ENCODE peak calls at places on chromosomes 11 and 22, in six cellular contexts. One of them, this sample, is unnamed. For H3K27me3, the result is how much of the 10 kb centered on the place peaks cover.

GRCh38 chr22:43050995-43051394 is 36.0 kb upstream of the PACSIN2 start:
- DNase-seq in lower lobe of right lung: no peak
- DNase-seq in endodermal cell: peak
- DNase-seq in sigmoid colon: no peak
- DNase-seq in transverse colon: no peak
- DNase-seq in HAP-1: peak
- DNase-seq in this sample: no peak

GRCh38 chr11:62806611-62807121 is 1.4 kb upstream of the NXF1 start:
- DNase-seq in lower lobe of right lung: peak
- DNase-seq in transverse colon: peak
- DNase-seq in endodermal cell: peak
- DNase-seq in sigmoid colon: peak
- DNase-seq in HAP-1: no peak
- DNase-seq in this sample: peak

GRCh38 chr11:80255021-80255420 is 814.2 kb upstream of the TENM4 start:
- DNase-seq in transverse colon: no peak
- DNase-seq in HAP-1: no peak
- DNase-seq in endodermal cell: peak
- DNase-seq in lower lobe of right lung: no peak
- DNase-seq in sigmoid colon: no peak
- DNase-seq in this sample: no peak

GRCh38 chr22:28779833-28780232 is 7.3 kb downstream of the CCDC117 start:
- DNase-seq in lower lobe of right lung: no peak
- DNase-seq in endodermal cell: no peak
- DNase-seq in HAP-1: no peak
- DNase-seq in transverse colon: no peak
- DNase-seq in sigmoid colon: no peak
- DNase-seq in this sample: no peak

GRCh38 chr11:71446942-71447688 is 1.1 kb downstream of the DHCR7 start:
- DNase-seq in HAP-1: no peak
- DNase-seq in endodermal cell: no peak
- DNase-seq in lower lobe of right lung: no peak
- DNase-seq in transverse colon: peak
- DNase-seq in sigmoid colon: peak
- DNase-seq in this sample: peak

GRCh38 chr22:20953668-20954500 is 13.2 kb upstream of the AIFM3 start:
- DNase-seq in lower lobe of right lung: no peak
- DNase-seq in sigmoid colon: peak
- DNase-seq in endodermal cell: no peak
- DNase-seq in HAP-1: no peak
- DNase-seq in transverse colon: no peak
- DNase-seq in this sample: peak

GRCh38 chr11:10302744-10303557 is 1.9 kb upstream of the ADM start:
- DNase-seq in transverse colon: peak
- DNase-seq in HAP-1: peak
- DNase-seq in endodermal cell: peak
- DNase-seq in sigmoid colon: peak
- DNase-seq in lower lobe of right lung: peak
- DNase-seq in this sample: peak

GRCh38 chr11:109303342-109303741 is 118.6 kb upstream of the C11orf87 start:
- DNase-seq in HAP-1: no peak
- DNase-seq in lower lobe of right lung: no peak
- DNase-seq in endodermal cell: no peak
- DNase-seq in transverse colon: no peak
- DNase-seq in sigmoid colon: no peak
- DNase-seq in this sample: no peak

GRCh38 chr11:105297463-105297862 is 157.9 kb upstream of the CARD18 start:
- DNase-seq in sigmoid colon: no peak
- DNase-seq in endodermal cell: no peak
- DNase-seq in lower lobe of right lung: no peak
- DNase-seq in HAP-1: no peak
- DNase-seq in transverse colon: no peak
- DNase-seq in this sample: no peak

GRCh38 chr11:128776434-128777284 is 82.8 kb downstream of the FLI1 start:
- DNase-seq in sigmoid colon: no peak
- DNase-seq in lower lobe of right lung: no peak
- DNase-seq in transverse colon: no peak
- DNase-seq in endodermal cell: peak
- DNase-seq in HAP-1: peak
- DNase-seq in this sample: peak

GRCh38 chr11:124583827-124584226 is 14.0 kb downstream of the OR8A1 start:
- DNase-seq in transverse colon: no peak
- DNase-seq in sigmoid colon: no peak
- DNase-seq in endodermal cell: no peak
- DNase-seq in lower lobe of right lung: no peak
- DNase-seq in HAP-1: no peak
- DNase-seq in this sample: no peak

GRCh38 chr11:100964400-100964799 is 165.2 kb downstream of the PGR start:
- DNase-seq in HAP-1: no peak
- DNase-seq in sigmoid colon: no peak
- DNase-seq in lower lobe of right lung: no peak
- DNase-seq in endodermal cell: no peak
- DNase-seq in transverse colon: no peak
- DNase-seq in this sample: no peak

GRCh38 chr11:123056835-123057491 is 5.0 kb downstream of the HSPA8 start:
- DNase-seq in sigmoid colon: no peak
- DNase-seq in HAP-1: no peak
- DNase-seq in endodermal cell: no peak
- DNase-seq in transverse colon: no peak
- DNase-seq in lower lobe of right lung: no peak
- DNase-seq in this sample: peak

GRCh38 chr22:33720166-33720878 is 200.0 kb downstream of the LARGE1 start:
- DNase-seq in sigmoid colon: no peak
- DNase-seq in endodermal cell: no peak
- DNase-seq in HAP-1: no peak
- DNase-seq in lower lobe of right lung: no peak
- DNase-seq in transverse colon: no peak
- DNase-seq in this sample: no peak

GRCh38 chr11:534592-535518 is 521 bp downstream of the HRAS start:
- DNase-seq in lower lobe of right lung: peak
- DNase-seq in transverse colon: no peak
- DNase-seq in sigmoid colon: no peak
- DNase-seq in HAP-1: peak
- DNase-seq in endodermal cell: peak
- DNase-seq in this sample: peak

GRCh38 chr22:45970709-45971388 is 6.1 kb downstream of the WNT7B start:
- DNase-seq in HAP-1: no peak
- DNase-seq in lower lobe of right lung: no peak
- DNase-seq in transverse colon: no peak
- DNase-seq in sigmoid colon: no peak
- DNase-seq in endodermal cell: peak
- DNase-seq in this sample: no peak

GRCh38 chr11:17646451-17647145 is 72.8 kb upstream of the MYOD1 start:
- DNase-seq in endodermal cell: peak
- DNase-seq in HAP-1: no peak
- DNase-seq in transverse colon: no peak
- DNase-seq in lower lobe of right lung: no peak
- DNase-seq in sigmoid colon: no peak
- DNase-seq in this sample: no peak

GRCh38 chr11:11407738-11408084 is 54.7 kb upstream of the CSNK2A3 start:
- DNase-seq in endodermal cell: no peak
- DNase-seq in sigmoid colon: no peak
- DNase-seq in transverse colon: no peak
- DNase-seq in HAP-1: no peak
- DNase-seq in lower lobe of right lung: no peak
- DNase-seq in this sample: no peak

GRCh38 chr22:30538280-30538679 is 8.3 kb downstream of the SEC14L6 start:
- DNase-seq in transverse colon: no peak
- DNase-seq in endodermal cell: no peak
- DNase-seq in lower lobe of right lung: no peak
- DNase-seq in sigmoid colon: no peak
- DNase-seq in HAP-1: no peak
- DNase-seq in this sample: peak

GRCh38 chr11:126654886-126655806 is 299.7 kb downstream of the ST3GAL4 start:
- DNase-seq in transverse colon: no peak
- DNase-seq in endodermal cell: no peak
- DNase-seq in lower lobe of right lung: no peak
- DNase-seq in HAP-1: no peak
- DNase-seq in sigmoid colon: no peak
- DNase-seq in this sample: no peak

GRCh38 chr22:33932997-33933396 is 12.7 kb upstream of the LARGE1 start:
- DNase-seq in transverse colon: no peak
- DNase-seq in lower lobe of right lung: no peak
- DNase-seq in HAP-1: no peak
- DNase-seq in sigmoid colon: no peak
- DNase-seq in endodermal cell: no peak
- DNase-seq in this sample: no peak

GRCh38 chr11:28526406-28526751 is 418.2 kb downstream of the METTL15 start:
- DNase-seq in HAP-1: no peak
- DNase-seq in lower lobe of right lung: no peak
- DNase-seq in sigmoid colon: no peak
- DNase-seq in transverse colon: no peak
- DNase-seq in endodermal cell: no peak
- DNase-seq in this sample: no peak

GRCh38 chr22:46708766-46709330 is 29.2 kb downstream of the CERK start:
- DNase-seq in sigmoid colon: no peak
- DNase-seq in transverse colon: no peak
- DNase-seq in endodermal cell: no peak
- DNase-seq in HAP-1: no peak
- DNase-seq in lower lobe of right lung: peak
- DNase-seq in this sample: no peak

GRCh38 chr11:46369458-46370152 is 11.9 kb upstream of the MDK start:
- DNase-seq in HAP-1: peak
- DNase-seq in sigmoid colon: no peak
- DNase-seq in lower lobe of right lung: no peak
- DNase-seq in transverse colon: peak
- DNase-seq in endodermal cell: peak
- DNase-seq in this sample: no peak

GRCh38 chr11:1521382-1522080 is 35.0 kb upstream of the MOB2 start:
- DNase-seq in sigmoid colon: no peak
- DNase-seq in transverse colon: peak
- DNase-seq in endodermal cell: no peak
- DNase-seq in HAP-1: no peak
- DNase-seq in lower lobe of right lung: no peak
- DNase-seq in this sample: no peak

GRCh38 chr11:12329169-12329568 is 48.2 kb upstream of the PARVA start:
- DNase-seq in endodermal cell: no peak
- DNase-seq in HAP-1: no peak
- DNase-seq in lower lobe of right lung: no peak
- DNase-seq in sigmoid colon: no peak
- DNase-seq in transverse colon: no peak
- DNase-seq in this sample: no peak

GRCh38 chr11:119100246-119100959 is 1.2 kb downstream of the DPAGT1 start:
- DNase-seq in sigmoid colon: no peak
- DNase-seq in endodermal cell: peak
- DNase-seq in transverse colon: no peak
- DNase-seq in lower lobe of right lung: no peak
- DNase-seq in HAP-1: peak
- DNase-seq in this sample: peak

GRCh38 chr11:121112498-121113455 is 11.7 kb downstream of the TECTA start:
- DNase-seq in lower lobe of right lung: peak
- DNase-seq in endodermal cell: peak
- DNase-seq in HAP-1: peak
- DNase-seq in sigmoid colon: peak
- DNase-seq in transverse colon: peak
- DNase-seq in this sample: peak

GRCh38 chr11:93606721-93607120 is 54.8 kb upstream of the CEP295 start:
- DNase-seq in transverse colon: no peak
- DNase-seq in lower lobe of right lung: no peak
- DNase-seq in HAP-1: no peak
- DNase-seq in endodermal cell: no peak
- DNase-seq in sigmoid colon: no peak
- DNase-seq in this sample: no peak
- H3K4me3 ChIP-seq in transverse colon: no peak
- H3K4me3 ChIP-seq in lower lobe of right lung: no peak
- H3K4me3 ChIP-seq in HAP-1: no peak
- H3K4me3 ChIP-seq in endodermal cell: no peak
- H3K4me3 ChIP-seq in sigmoid colon: no peak
- H3K4me3 ChIP-seq in this sample: no peak

GRCh38 chr11:14007566-14007965 is 45.0 kb downstream of the SPON1 start:
- DNase-seq in HAP-1: no peak
- DNase-seq in transverse colon: no peak
- DNase-seq in endodermal cell: no peak
- DNase-seq in sigmoid colon: no peak
- DNase-seq in lower lobe of right lung: no peak
- DNase-seq in this sample: no peak

GRCh38 chr11:13999704-14000103 is 37.2 kb downstream of the SPON1 start:
- DNase-seq in endodermal cell: no peak
- DNase-seq in sigmoid colon: no peak
- DNase-seq in lower lobe of right lung: no peak
- DNase-seq in transverse colon: no peak
- DNase-seq in HAP-1: no peak
- DNase-seq in this sample: no peak

GRCh38 chr11:13997881-13998280 is 35.4 kb downstream of the SPON1 start:
- DNase-seq in transverse colon: no peak
- DNase-seq in HAP-1: no peak
- DNase-seq in endodermal cell: no peak
- DNase-seq in lower lobe of right lung: no peak
- DNase-seq in sigmoid colon: no peak
- DNase-seq in this sample: no peak

GRCh38 chr11:14001597-14001996 is 39.1 kb downstream of the SPON1 start:
- DNase-seq in transverse colon: no peak
- DNase-seq in sigmoid colon: no peak
- DNase-seq in HAP-1: no peak
- DNase-seq in lower lobe of right lung: no peak
- DNase-seq in endodermal cell: no peak
- DNase-seq in this sample: no peak
- H3K27me3 ChIP-seq in transverse colon: under half
- H3K27me3 ChIP-seq in sigmoid colon: under half
- H3K27me3 ChIP-seq in HAP-1: under half
- H3K27me3 ChIP-seq in lower lobe of right lung: under half
- H3K27me3 ChIP-seq in endodermal cell: under half
- H3K27me3 ChIP-seq in this sample: under half

GRCh38 chr11:132943325-132943736 is 589.0 kb downstream of the OPCML start:
- DNase-seq in transverse colon: no peak
- DNase-seq in endodermal cell: no peak
- DNase-seq in lower lobe of right lung: no peak
- DNase-seq in sigmoid colon: no peak
- DNase-seq in HAP-1: no peak
- DNase-seq in this sample: no peak

GRCh38 chr11:132941761-132942160 is 590.5 kb downstream of the OPCML start:
- DNase-seq in transverse colon: no peak
- DNase-seq in HAP-1: no peak
- DNase-seq in lower lobe of right lung: no peak
- DNase-seq in endodermal cell: no peak
- DNase-seq in sigmoid colon: no peak
- DNase-seq in this sample: no peak

GRCh38 chr11:132941024-132941646 is 591.2 kb downstream of the OPCML start:
- DNase-seq in sigmoid colon: no peak
- DNase-seq in transverse colon: no peak
- DNase-seq in endodermal cell: no peak
- DNase-seq in HAP-1: peak
- DNase-seq in lower lobe of right lung: no peak
- DNase-seq in this sample: peak

GRCh38 chr11:132943737-132944556 is 588.4 kb downstream of the OPCML start:
- DNase-seq in lower lobe of right lung: no peak
- DNase-seq in endodermal cell: peak
- DNase-seq in transverse colon: no peak
- DNase-seq in HAP-1: no peak
- DNase-seq in sigmoid colon: no peak
- DNase-seq in this sample: no peak

GRCh38 chr11:132942611-132943324 is 589.5 kb downstream of the OPCML start:
- DNase-seq in sigmoid colon: no peak
- DNase-seq in transverse colon: no peak
- DNase-seq in endodermal cell: peak
- DNase-seq in lower lobe of right lung: no peak
- DNase-seq in HAP-1: no peak
- DNase-seq in this sample: no peak
- H3K4me3 ChIP-seq in sigmoid colon: no peak
- H3K4me3 ChIP-seq in transverse colon: no peak
- H3K4me3 ChIP-seq in endodermal cell: peak
- H3K4me3 ChIP-seq in lower lobe of right lung: no peak
- H3K4me3 ChIP-seq in HAP-1: no peak
- H3K4me3 ChIP-seq in this sample: no peak

GRCh38 chr11:75208444-75208843 is 32.1 kb upstream of the TPBGL start:
- DNase-seq in HAP-1: no peak
- DNase-seq in endodermal cell: no peak
- DNase-seq in lower lobe of right lung: no peak
- DNase-seq in sigmoid colon: no peak
- DNase-seq in transverse colon: no peak
- DNase-seq in this sample: no peak
- H3K27me3 ChIP-seq in HAP-1: under half
- H3K27me3 ChIP-seq in endodermal cell: under half
- H3K27me3 ChIP-seq in lower lobe of right lung: under half
- H3K27me3 ChIP-seq in sigmoid colon: under half
- H3K27me3 ChIP-seq in transverse colon: under half
- H3K27me3 ChIP-seq in this sample: under half

This sample was measured in HL-60.